ENCODE peak calls at places on chromosomes 4 and X, in five cellular contexts. G, T, S, L and K are unnamed samples.
A peak's percentile ranks its signal among the peaks of the same experiment; 100 is the strongest.

GRCh38 chr4:3486556-3487270 is 23.6 kb downstream of the DOK7 start:
- DNase-seq in T (no peak), G (no peak), L (no peak), S (no peak), K (peak; percentile 26)

GRCh38 chr4:25172964-25173917 is 13.0 kb upstream of the SEPSECS start:
- DNase-seq in G (no peak), S (no peak), T (no peak), L (no peak), K (no peak)

GRCh38 chr4:118833192-118833820 is 2.6 kb downstream of the SEC24D start:
- DNase-seq in S (no peak), G (no peak), T (no peak), L (no peak), K (no peak)

GRCh38 chr4:184807797-184808718 is 17.7 kb downstream of the ACSL1 start:
- DNase-seq in T (no peak), S (no peak), G (no peak), L (no peak), K (no peak)

GRCh38 chr4:180665994-180666818 is 1577.0 kb upstream of the TENM3 start:
- DNase-seq in L (no peak), S (no peak), G (peak; percentile 26), T (no peak), K (no peak)

GRCh38 chrX:136477026-136477425 is 10.7 kb upstream of the BRS3 start:
- DNase-seq in S (no peak), T (no peak), L (no peak), G (no peak), K (no peak)

GRCh38 chrX:111854778-111855490 is 21.0 kb upstream of the TRPC5OS start:
- DNase-seq in G (no peak), S (no peak), L (no peak), T (no peak), K (no peak)

GRCh38 chrX:80511969-80512760 is 91.9 kb downstream of the TENT5D start:
- DNase-seq in S (no peak), T (no peak), G (no peak), L (no peak), K (no peak)

GRCh38 chr4:70632028-70632427 is 3.5 kb downstream of the ENAM start:
- DNase-seq in T (no peak), L (no peak), G (no peak), S (no peak), K (no peak)

GRCh38 chr4:180913750-180914149 is 1329.5 kb upstream of the TENM3 start:
- DNase-seq in L (no peak), G (no peak), T (no peak), S (no peak), K (no peak)

GRCh38 chrX:140040397-140040796 is 75.1 kb upstream of the CXorf66 start:
- DNase-seq in L (no peak), G (no peak), S (no peak), T (peak; percentile 14), K (no peak)

GRCh38 chr4:38529189-38530115 is 134.5 kb upstream of the KLF3 start:
- DNase-seq in T (peak; percentile 67), G (peak; percentile 39), L (peak; percentile 63), S (no peak), K (peak; percentile 47)

GRCh38 chrX:134572816-134573682 is 85.2 kb downstream of the PLAC1 start:
- DNase-seq in T (no peak), L (no peak), S (no peak), G (no peak), K (no peak)

GRCh38 chr4:182968917-182969650 is 51.9 kb upstream of the DCTD start:
- DNase-seq in T (no peak), G (no peak), L (no peak), S (no peak), K (no peak)

GRCh38 chrX:68892651-68893050 is 63.8 kb downstream of the EFNB1 start:
- DNase-seq in G (no peak), L (no peak), S (no peak), T (no peak), K (no peak)

GRCh38 chr4:3062466-3062865 is 11.9 kb downstream of the HTT-AS start:
- DNase-seq in L (no peak), S (no peak), G (no peak), T (no peak), K (no peak)

GRCh38 chr4:68375667-68376559 is 26.0 kb upstream of the YTHDC1 start:
- DNase-seq in T (peak; percentile 28), S (no peak), G (peak; percentile 64), L (peak; percentile 66), K (peak; percentile 69)

GRCh38 chr4:100429616-100430015 is 88.2 kb downstream of the EMCN start:
- DNase-seq in T (no peak), S (no peak), G (no peak), L (no peak), K (no peak)

GRCh38 chr4:177163532-177163931 is 146.1 kb upstream of the NEIL3 start:
- DNase-seq in S (no peak), T (no peak), G (no peak), L (no peak), K (no peak)

GRCh38 chr4:13665711-13666660 is 38.5 kb upstream of the BOD1L1 start:
- DNase-seq in S (no peak), T (no peak), L (no peak), G (no peak), K (no peak)

GRCh38 chrX:81261576-81261975 is 59.7 kb downstream of the SH3BGRL start:
- DNase-seq in G (no peak), L (no peak), S (no peak), T (no peak), K (no peak)

GRCh38 chr4:184649971-184650855 is 675 bp downstream of the PRIMPOL start:
- DNase-seq in T (peak; percentile 33), S (no peak), L (no peak), G (no peak), K (no peak)

GRCh38 chr4:186924723-186925122 is 201.1 kb upstream of the FAT1 start:
- DNase-seq in G (no peak), T (no peak), S (no peak), L (no peak), K (no peak)

GRCh38 chr4:123638834-123639233 is 242.2 kb downstream of the SPRY1 start:
- DNase-seq in L (no peak), G (no peak), S (no peak), T (no peak), K (no peak)

GRCh38 chrX:8191022-8191421 is 20.0 kb upstream of the VCX2 start:
- DNase-seq in T (peak; percentile 65), S (no peak), G (no peak), L (peak; percentile 57), K (no peak)

GRCh38 chrX:53190363-53190960 is 34.5 kb downstream of the KDM5C start:
- DNase-seq in L (no peak), T (no peak), G (no peak), S (no peak), K (no peak)

GRCh38 chr4:60814549-60814948 is 385.6 kb upstream of the ADGRL3 start:
- DNase-seq in L (no peak), S (no peak), T (no peak), G (no peak), K (no peak)

GRCh38 chrX:68463880-68464279 is 30.6 kb upstream of the OPHN1 start:
- DNase-seq in S (no peak), G (no peak), L (no peak), T (no peak), K (no peak)

GRCh38 chrX:117808413-117808812 is 308.2 kb downstream of the KLHL13 start:
- DNase-seq in T (no peak), S (no peak), G (no peak), L (no peak), K (no peak)

GRCh38 chr4:128517739-128518510 is 230.3 kb upstream of the PGRMC2 start:
- DNase-seq in G (no peak), L (no peak), S (no peak), T (peak; percentile 14), K (peak; percentile 24)

GRCh38 chr4:8374851-8375649 is 65.5 kb downstream of the ACOX3 start:
- DNase-seq in S (no peak), T (no peak), L (peak; percentile 44), G (no peak), K (peak; percentile 49)

DNA sequence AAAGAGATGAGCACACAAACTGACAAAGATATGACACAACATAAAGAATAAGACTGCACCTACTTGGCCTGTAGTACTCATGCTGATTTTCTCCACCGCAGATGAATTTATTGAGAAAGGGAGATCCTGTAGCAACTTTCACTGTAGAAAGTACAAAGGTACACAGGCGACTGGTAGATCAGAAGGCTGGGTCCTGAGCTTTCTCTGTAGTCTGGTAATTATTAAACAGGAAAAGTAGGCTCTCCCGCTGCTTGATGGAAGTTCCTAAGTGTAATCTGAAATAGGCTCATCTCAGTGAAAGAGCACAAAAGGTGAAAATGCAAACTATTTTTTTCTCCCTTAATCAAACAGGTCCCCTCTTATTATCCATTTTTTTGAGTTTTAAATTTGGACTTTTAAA is at the start of gene ADH6:
- DNase-seq in T (peak; percentile 39), G (no peak), L (no peak), S (no peak), K (no peak)
- H3K27ac ChIP-seq in T (peak within 1 kb of the TSS; percentile 75), G (no peak within 1 kb of the TSS), L (no peak within 1 kb of the TSS), S (no peak within 1 kb of the TSS), K (no peak within 1 kb of the TSS)

GRCh38 chr4:176995-177394 is 52.7 kb downstream of the ZNF718 start:
- DNase-seq in S (no peak), T (no peak), L (no peak), G (no peak), K (no peak)

GRCh38 chr4:175986-176385 is 51.7 kb downstream of the ZNF718 start:
- DNase-seq in S (no peak), T (no peak), L (no peak), G (no peak), K (no peak)

DNA sequence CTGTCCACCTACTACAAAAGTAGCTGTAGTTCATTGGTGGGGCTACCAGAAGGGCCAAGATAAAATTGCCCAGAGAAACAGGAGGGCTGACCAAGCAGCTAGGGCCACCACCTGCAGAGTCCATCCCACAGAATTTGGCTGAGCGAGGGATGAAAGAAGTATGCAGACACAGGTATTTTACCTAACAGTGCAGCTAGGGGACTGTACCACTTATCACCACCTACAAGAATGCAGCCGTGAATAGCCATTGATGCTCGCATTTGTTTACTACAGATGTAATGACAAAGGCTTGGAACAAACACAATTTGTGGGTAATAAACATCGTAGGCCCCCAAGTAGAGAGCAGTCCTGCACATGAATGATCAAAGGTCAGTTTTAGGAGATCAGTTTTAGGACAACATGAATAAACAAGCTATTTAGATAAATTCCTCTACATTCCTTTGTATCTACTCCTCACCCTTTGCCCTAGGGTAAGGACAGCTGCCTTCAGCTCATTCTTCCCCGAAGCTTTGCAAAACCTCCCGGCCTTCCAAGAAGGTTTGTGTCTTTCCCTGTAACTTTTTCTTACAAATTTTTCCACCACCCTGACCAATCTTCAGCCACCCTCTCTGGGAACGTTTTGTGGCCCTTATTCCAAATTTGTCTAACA is 49.5 kb downstream of the ZNF718 start:
- DNase-seq in G (no peak), S (no peak), T (no peak), L (no peak), K (no peak)
- H3K9me3 ChIP-seq in G (peaks cover 31% of the 10 kb centered on the region), S (peaks cover 99% of the 10 kb centered on the region), T (peaks cover 73% of the 10 kb centered on the region), L (peaks cover 77% of the 10 kb centered on the region), K (no peaks in the 10 kb centered on the region)

DNA sequence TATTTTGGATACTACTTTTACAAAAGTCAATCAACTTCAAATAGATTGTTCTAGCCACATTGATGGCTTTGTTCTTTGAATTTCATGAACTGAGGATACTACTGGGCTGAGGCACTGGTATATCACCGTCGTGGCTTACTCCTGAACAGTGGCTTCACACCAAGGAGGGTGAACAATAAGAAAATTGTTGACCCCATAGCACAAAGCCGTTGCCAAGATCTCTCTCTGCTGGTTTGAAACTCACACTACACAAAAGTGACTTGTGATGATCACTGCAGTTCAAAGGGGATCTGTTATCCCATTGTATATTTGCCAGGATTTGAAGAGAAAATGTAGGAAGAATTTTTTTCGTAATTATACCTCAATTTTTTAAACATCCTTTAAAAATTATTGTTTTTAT is 119.6 kb downstream of the PDLIM5 start:
- DNase-seq in G (no peak), S (no peak), T (no peak), L (no peak), K (no peak)
- H3K27ac ChIP-seq in G (no peak overlapping the region), S (no peak overlapping the region), T (no peak overlapping the region), L (no peak overlapping the region), K (no peak overlapping the region)

GRCh38 chr4:96874657-96875056 is 1034.8 kb downstream of the PDHA2 start:
- DNase-seq in S (no peak), G (no peak), T (no peak), L (no peak), K (no peak)
- H3K9me3 ChIP-seq in S (peaks cover 9% of the 10 kb centered on the region), G (no peaks in the 10 kb centered on the region), T (peaks cover 12% of the 10 kb centered on the region), L (no peaks in the 10 kb centered on the region), K (no peaks in the 10 kb centered on the region)